ENCODE peak calls at places on chromosomes 3 and 15, in seven cellular contexts. One of them, this sample, is unnamed.

GRCh38 chr15:68391084-68391483 is 40.9 kb downstream of the ITGA11 start:
- DNase-seq in BJ: no peak
- DNase-seq in upper lobe of right lung: peak
- DNase-seq in left lung: no peak
- DNase-seq in BE2C: peak
- DNase-seq in A549: no peak
- DNase-seq in GM06990: no peak
- DNase-seq in this sample: no peak

GRCh38 chr3:38154625-38155255 is 10.6 kb upstream of the OXSR1 start:
- DNase-seq in left lung: no peak
- DNase-seq in BJ: no peak
- DNase-seq in A549: no peak
- DNase-seq in upper lobe of right lung: no peak
- DNase-seq in BE2C: no peak
- DNase-seq in GM06990: no peak
- DNase-seq in this sample: no peak

GRCh38 chr3:116018651-116019050 is 395.3 kb downstream of the GAP43 start:
- DNase-seq in A549: no peak
- DNase-seq in BE2C: no peak
- DNase-seq in upper lobe of right lung: no peak
- DNase-seq in GM06990: no peak
- DNase-seq in left lung: no peak
- DNase-seq in BJ: no peak
- DNase-seq in this sample: no peak

GRCh38 chr15:70701891-70702568 is 61.3 kb downstream of the UACA start:
- DNase-seq in BJ: no peak
- DNase-seq in left lung: no peak
- DNase-seq in A549: peak
- DNase-seq in GM06990: no peak
- DNase-seq in upper lobe of right lung: no peak
- DNase-seq in BE2C: no peak
- DNase-seq in this sample: no peak

GRCh38 chr15:48683991-48684765 is 38.7 kb upstream of the FBN1 start:
- DNase-seq in BJ: no peak
- DNase-seq in BE2C: no peak
- DNase-seq in left lung: no peak
- DNase-seq in upper lobe of right lung: no peak
- DNase-seq in A549: no peak
- DNase-seq in GM06990: no peak
- DNase-seq in this sample: no peak

GRCh38 chr15:67013696-67014095 is 51.7 kb upstream of the SMAD3 start:
- DNase-seq in A549: no peak
- DNase-seq in GM06990: no peak
- DNase-seq in left lung: no peak
- DNase-seq in BE2C: no peak
- DNase-seq in BJ: no peak
- DNase-seq in upper lobe of right lung: no peak
- DNase-seq in this sample: no peak

GRCh38 chr3:193068365-193068764 is 150.7 kb upstream of the MB21D2 start:
- DNase-seq in left lung: no peak
- DNase-seq in A549: no peak
- DNase-seq in upper lobe of right lung: no peak
- DNase-seq in BE2C: no peak
- DNase-seq in BJ: no peak
- DNase-seq in GM06990: no peak
- DNase-seq in this sample: no peak

GRCh38 chr15:73751481-73751880 is 1.7 kb downstream of the INSYN1 start:
- DNase-seq in left lung: no peak
- DNase-seq in BE2C: no peak
- DNase-seq in upper lobe of right lung: no peak
- DNase-seq in GM06990: no peak
- DNase-seq in A549: no peak
- DNase-seq in BJ: no peak
- DNase-seq in this sample: no peak

GRCh38 chr15:79923068-79923514 is 26.3 kb upstream of the MTHFS start:
- DNase-seq in A549: peak
- DNase-seq in BJ: no peak
- DNase-seq in BE2C: peak
- DNase-seq in left lung: peak
- DNase-seq in GM06990: peak
- DNase-seq in upper lobe of right lung: peak
- DNase-seq in this sample: peak

GRCh38 chr3:14853280-14853956 is 34.7 kb downstream of the FGD5 start:
- DNase-seq in BE2C: no peak
- DNase-seq in GM06990: no peak
- DNase-seq in BJ: no peak
- DNase-seq in left lung: no peak
- DNase-seq in upper lobe of right lung: no peak
- DNase-seq in A549: no peak
- DNase-seq in this sample: no peak

GRCh38 chr15:22958487-22959280 is 21.5 kb downstream of the CYFIP1 start:
- DNase-seq in A549: no peak
- DNase-seq in GM06990: no peak
- DNase-seq in BE2C: no peak
- DNase-seq in BJ: no peak
- DNase-seq in upper lobe of right lung: no peak
- DNase-seq in left lung: no peak
- DNase-seq in this sample: no peak

GRCh38 chr3:24067483-24067882 is 122.4 kb downstream of the NR1D2 start:
- DNase-seq in GM06990: no peak
- DNase-seq in BJ: no peak
- DNase-seq in A549: no peak
- DNase-seq in BE2C: no peak
- DNase-seq in upper lobe of right lung: no peak
- DNase-seq in left lung: no peak
- DNase-seq in this sample: no peak

GRCh38 chr3:24072193-24072592 is 127.1 kb downstream of the NR1D2 start:
- DNase-seq in BJ: no peak
- DNase-seq in left lung: no peak
- DNase-seq in GM06990: no peak
- DNase-seq in A549: no peak
- DNase-seq in BE2C: no peak
- DNase-seq in upper lobe of right lung: no peak
- DNase-seq in this sample: no peak

DNA sequence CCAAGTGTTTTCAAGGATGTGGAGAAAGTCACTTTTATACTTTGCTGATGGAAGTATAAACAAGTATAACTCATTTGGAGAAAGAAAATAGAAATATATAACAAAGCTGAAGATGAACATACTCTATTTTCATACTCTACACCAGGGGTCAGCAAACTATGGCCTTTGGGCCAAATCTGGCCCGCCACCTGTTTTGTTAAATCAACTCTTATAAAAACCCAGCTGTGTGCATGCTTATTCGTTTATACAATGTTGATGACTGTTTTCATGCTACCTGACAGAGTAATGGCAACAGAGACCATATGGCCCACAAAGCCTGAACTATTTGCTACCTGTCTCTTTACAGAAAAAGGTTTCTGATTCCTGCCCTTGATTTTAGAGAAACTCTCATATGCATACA is 124.0 kb downstream of the NR1D2 start:
- DNase-seq in upper lobe of right lung: no peak
- DNase-seq in BE2C: no peak
- DNase-seq in A549: no peak
- DNase-seq in GM06990: no peak
- DNase-seq in BJ: no peak
- DNase-seq in left lung: no peak
- DNase-seq in this sample: no peak
- TF ChIP-seq CTCF in upper lobe of right lung: peak
- TF ChIP-seq CTCF in BE2C: no peak
- TF ChIP-seq CTCF in A549: peak
- TF ChIP-seq CTCF in GM06990: no peak
- TF ChIP-seq CTCF in BJ: peak
- TF ChIP-seq CTCF in left lung: no peak
- TF ChIP-seq CTCF in this sample: no peak

GRCh38 chr3:42713747-42714146 is 11.1 kb upstream of the HHATL start:
- DNase-seq in BJ: no peak
- DNase-seq in A549: no peak
- DNase-seq in BE2C: no peak
- DNase-seq in GM06990: no peak
- DNase-seq in upper lobe of right lung: no peak
- DNase-seq in left lung: no peak
- DNase-seq in this sample: no peak

GRCh38 chr3:42712716-42713372 is 10.2 kb upstream of the HHATL start:
- DNase-seq in A549: no peak
- DNase-seq in upper lobe of right lung: peak
- DNase-seq in BJ: no peak
- DNase-seq in left lung: no peak
- DNase-seq in GM06990: no peak
- DNase-seq in BE2C: no peak
- DNase-seq in this sample: peak

GRCh38 chr3:42712344-42712648 is 9.7 kb upstream of the HHATL start:
- DNase-seq in BJ: no peak
- DNase-seq in GM06990: no peak
- DNase-seq in A549: no peak
- DNase-seq in left lung: no peak
- DNase-seq in BE2C: no peak
- DNase-seq in upper lobe of right lung: no peak
- DNase-seq in this sample: no peak

GRCh38 chr3:42710323-42711021 is 7.9 kb upstream of the HHATL start:
- DNase-seq in A549: no peak
- DNase-seq in left lung: no peak
- DNase-seq in GM06990: no peak
- DNase-seq in BE2C: no peak
- DNase-seq in BJ: no peak
- DNase-seq in upper lobe of right lung: peak
- DNase-seq in this sample: no peak

DNA sequence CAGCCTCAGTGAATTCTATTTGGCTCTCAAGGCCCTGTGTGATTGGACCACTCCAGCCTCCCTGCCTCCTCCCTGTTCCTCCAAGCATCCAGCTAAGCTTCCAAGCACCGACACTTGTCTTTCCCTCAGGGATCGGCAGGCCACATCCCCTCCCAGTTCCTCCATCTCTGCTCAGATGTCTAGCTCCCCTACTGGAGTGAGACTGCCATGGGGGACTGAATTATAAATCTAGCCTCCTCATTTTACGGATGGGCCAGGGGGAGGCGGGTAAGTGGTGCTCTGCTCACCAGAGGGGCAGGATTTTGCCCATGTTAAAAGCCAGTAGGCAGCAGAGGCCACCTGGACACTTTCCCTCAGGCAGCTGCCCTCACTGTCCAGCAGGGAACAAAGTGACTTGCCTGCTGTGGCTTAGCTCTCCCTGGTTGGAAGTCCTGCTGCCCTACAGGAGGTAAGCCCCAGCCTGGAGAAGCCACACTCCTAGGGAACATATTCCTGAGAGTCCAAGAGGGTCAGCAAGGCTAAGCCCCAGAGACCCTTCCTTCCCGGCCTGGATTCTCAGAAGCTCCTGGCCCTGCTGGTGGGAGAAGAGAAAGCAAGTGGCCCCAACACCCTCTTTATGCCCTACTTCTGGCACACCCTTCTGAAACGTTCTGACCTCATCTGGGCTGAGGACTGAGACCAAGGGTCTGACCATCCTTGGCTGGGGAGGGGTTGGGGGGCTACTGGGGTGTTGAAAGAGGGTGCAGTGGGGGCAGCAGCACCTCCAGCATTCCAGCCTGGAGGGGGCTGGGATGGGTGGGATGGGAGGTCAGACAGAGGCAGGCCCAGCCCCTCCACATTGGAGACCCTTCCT is 9.1 kb upstream of the HHATL start:
- DNase-seq in BE2C: no peak
- DNase-seq in left lung: no peak
- DNase-seq in upper lobe of right lung: peak
- DNase-seq in A549: peak
- DNase-seq in BJ: no peak
- DNase-seq in GM06990: no peak
- DNase-seq in this sample: peak
- TF ChIP-seq CTCF in BE2C: no peak
- TF ChIP-seq CTCF in left lung: no peak
- TF ChIP-seq CTCF in upper lobe of right lung: no peak
- TF ChIP-seq CTCF in A549: no peak
- TF ChIP-seq CTCF in BJ: no peak
- TF ChIP-seq CTCF in GM06990: no peak
- TF ChIP-seq CTCF in this sample: no peak

GRCh38 chr15:27019687-27020086 is 48.7 kb downstream of the GABRG3 start:
- DNase-seq in A549: no peak
- DNase-seq in left lung: no peak
- DNase-seq in upper lobe of right lung: no peak
- DNase-seq in BJ: no peak
- DNase-seq in GM06990: no peak
- DNase-seq in BE2C: no peak
- DNase-seq in this sample: no peak

DNA sequence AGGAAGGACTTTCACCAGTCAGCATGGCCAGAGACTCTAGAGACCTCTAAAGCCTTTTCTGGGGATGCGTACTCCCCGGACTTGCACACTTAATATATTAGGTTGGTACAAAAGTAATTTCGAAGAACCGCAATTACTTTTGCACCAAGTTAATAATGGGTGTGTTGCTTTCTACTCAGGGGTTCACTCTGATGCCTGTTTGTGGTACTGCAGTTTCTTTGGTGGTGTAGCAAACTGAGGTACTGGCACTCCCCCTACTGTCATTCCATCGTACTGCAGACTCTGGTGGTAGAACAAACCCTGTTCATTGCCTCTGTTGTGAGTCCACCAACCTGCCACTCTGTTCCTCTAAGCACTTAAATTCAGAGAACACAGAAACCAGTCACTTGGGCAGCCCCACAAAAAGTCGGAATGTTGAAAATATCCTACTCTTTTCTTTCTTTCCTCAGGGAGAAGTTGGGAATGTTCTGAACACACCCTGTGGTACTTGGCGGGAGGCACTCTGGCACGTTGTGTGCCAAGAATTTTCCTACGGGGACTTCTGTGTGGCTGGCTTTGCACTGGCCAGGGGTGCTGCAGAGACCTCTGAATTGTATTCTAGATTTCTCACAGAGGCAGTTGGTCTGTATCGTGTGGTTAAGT is 46.3 kb downstream of the GABRG3 start:
- DNase-seq in BJ: no peak
- DNase-seq in upper lobe of right lung: no peak
- DNase-seq in left lung: no peak
- DNase-seq in GM06990: no peak
- DNase-seq in A549: peak
- DNase-seq in BE2C: peak
- DNase-seq in this sample: no peak
- TF ChIP-seq CTCF in BJ: peak
- TF ChIP-seq CTCF in upper lobe of right lung: peak
- TF ChIP-seq CTCF in left lung: peak
- TF ChIP-seq CTCF in GM06990: peak
- TF ChIP-seq CTCF in A549: peak
- TF ChIP-seq CTCF in BE2C: peak
- TF ChIP-seq CTCF in this sample: no peak

DNA sequence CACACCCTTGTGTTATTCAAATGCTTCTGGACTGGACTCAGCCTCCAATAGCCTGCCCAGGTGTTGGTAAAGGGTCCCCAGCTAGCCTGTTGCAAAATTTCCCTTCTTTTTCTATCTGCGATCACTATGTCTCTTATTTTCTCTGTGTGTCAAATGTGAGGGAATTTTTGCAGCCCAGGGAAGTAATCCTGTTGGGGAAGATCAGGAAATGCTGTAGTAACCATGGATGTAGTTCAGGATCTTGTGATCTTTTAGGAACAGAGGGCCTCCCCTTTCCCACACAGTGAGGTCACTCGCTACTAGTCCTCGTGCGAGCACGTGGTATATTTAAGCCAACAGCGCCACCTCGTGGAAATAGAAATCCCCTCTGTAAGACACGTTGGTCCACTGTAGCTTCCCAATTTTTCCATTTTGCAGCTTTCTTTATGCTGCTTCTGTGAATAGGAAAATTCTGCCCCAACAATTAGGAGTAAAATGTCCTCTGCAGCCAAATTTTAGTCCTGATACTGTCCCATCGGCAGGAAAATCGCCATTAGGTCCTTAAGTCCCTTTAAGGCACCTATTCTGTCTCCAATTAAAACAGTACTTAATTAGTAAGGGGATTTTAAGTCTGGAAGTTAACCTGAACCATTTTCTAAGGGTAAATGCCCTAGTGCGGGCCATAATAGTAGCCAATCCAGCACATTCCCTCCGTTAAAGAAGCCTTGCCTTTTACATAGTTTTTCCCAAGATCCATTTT is 4.0 kb upstream of the SMCO1 start:
- DNase-seq in BJ: no peak
- DNase-seq in upper lobe of right lung: no peak
- DNase-seq in left lung: no peak
- DNase-seq in BE2C: peak
- DNase-seq in A549: no peak
- DNase-seq in GM06990: no peak
- DNase-seq in this sample: no peak
- TF ChIP-seq CTCF in BJ: peak
- TF ChIP-seq CTCF in upper lobe of right lung: peak
- TF ChIP-seq CTCF in left lung: peak
- TF ChIP-seq CTCF in BE2C: peak
- TF ChIP-seq CTCF in A549: peak
- TF ChIP-seq CTCF in GM06990: peak
- TF ChIP-seq CTCF in this sample: no peak

This sample was measured in activated B cell treated with CpG ODN at 0.5 μM for 24 hours.